ENCODE peak calls at places on chromosomes 5 and 9, in seven cellular contexts. One of them, this sample, is unnamed.

GRCh38 chr9:72960446-72960845 is 7.6 kb upstream of the ALDH1A1 start:
- DNase-seq in naive B cell: no peak
- DNase-seq in effector CD4-positive, alpha-beta T cell: no peak
- DNase-seq in HAP-1: no peak
- DNase-seq in activated naive CD8-positive, alpha-beta T cell treated with anti-CD3 and anti-CD28 coated beads, Interleukin-2, amount 10 ng/mL, durations not matched to agents 7 days and 5 days: no peak
- DNase-seq in T-helper 9 cell: no peak
- DNase-seq in fibroblast of gingiva: no peak
- DNase-seq in this sample: peak

GRCh38 chr5:84249918-84250635 is 134.6 kb downstream of the EDIL3 start:
- DNase-seq in fibroblast of gingiva: peak
- DNase-seq in naive B cell: no peak
- DNase-seq in activated naive CD8-positive, alpha-beta T cell treated with anti-CD3 and anti-CD28 coated beads, Interleukin-2, amount 10 ng/mL, durations not matched to agents 7 days and 5 days: no peak
- DNase-seq in effector CD4-positive, alpha-beta T cell: no peak
- DNase-seq in T-helper 9 cell: no peak
- DNase-seq in HAP-1: no peak
- DNase-seq in this sample: peak

GRCh38 chr5:139422307-139422893 is 16.9 kb downstream of the DNAJC18 start:
- DNase-seq in activated naive CD8-positive, alpha-beta T cell treated with anti-CD3 and anti-CD28 coated beads, Interleukin-2, amount 10 ng/mL, durations not matched to agents 7 days and 5 days: no peak
- DNase-seq in fibroblast of gingiva: peak
- DNase-seq in HAP-1: peak
- DNase-seq in effector CD4-positive, alpha-beta T cell: peak
- DNase-seq in naive B cell: peak
- DNase-seq in T-helper 9 cell: no peak
- DNase-seq in this sample: peak

GRCh38 chr5:92703991-92704390 is 877.0 kb downstream of the NR2F1-AS1 start:
- DNase-seq in effector CD4-positive, alpha-beta T cell: no peak
- DNase-seq in HAP-1: no peak
- DNase-seq in activated naive CD8-positive, alpha-beta T cell treated with anti-CD3 and anti-CD28 coated beads, Interleukin-2, amount 10 ng/mL, durations not matched to agents 7 days and 5 days: no peak
- DNase-seq in T-helper 9 cell: no peak
- DNase-seq in fibroblast of gingiva: no peak
- DNase-seq in naive B cell: no peak
- DNase-seq in this sample: peak

GRCh38 chr5:151811593-151812321 is 40.0 kb downstream of the G3BP1 start:
- DNase-seq in T-helper 9 cell: no peak
- DNase-seq in fibroblast of gingiva: peak
- DNase-seq in effector CD4-positive, alpha-beta T cell: no peak
- DNase-seq in activated naive CD8-positive, alpha-beta T cell treated with anti-CD3 and anti-CD28 coated beads, Interleukin-2, amount 10 ng/mL, durations not matched to agents 7 days and 5 days: no peak
- DNase-seq in naive B cell: no peak
- DNase-seq in HAP-1: no peak
- DNase-seq in this sample: no peak

GRCh38 chr5:142726188-142726731 is 40.4 kb upstream of the FGF1 start:
- DNase-seq in HAP-1: no peak
- DNase-seq in effector CD4-positive, alpha-beta T cell: no peak
- DNase-seq in T-helper 9 cell: no peak
- DNase-seq in naive B cell: no peak
- DNase-seq in activated naive CD8-positive, alpha-beta T cell treated with anti-CD3 and anti-CD28 coated beads, Interleukin-2, amount 10 ng/mL, durations not matched to agents 7 days and 5 days: no peak
- DNase-seq in fibroblast of gingiva: peak
- DNase-seq in this sample: peak

GRCh38 chr5:1636981-1637638 is 113.3 kb upstream of the LPCAT1 start:
- DNase-seq in fibroblast of gingiva: no peak
- DNase-seq in T-helper 9 cell: no peak
- DNase-seq in HAP-1: no peak
- DNase-seq in activated naive CD8-positive, alpha-beta T cell treated with anti-CD3 and anti-CD28 coated beads, Interleukin-2, amount 10 ng/mL, durations not matched to agents 7 days and 5 days: no peak
- DNase-seq in effector CD4-positive, alpha-beta T cell: no peak
- DNase-seq in naive B cell: no peak
- DNase-seq in this sample: no peak

GRCh38 chr5:107672212-107673105 is 1.7 kb upstream of the EFNA5 start:
- DNase-seq in T-helper 9 cell: no peak
- DNase-seq in HAP-1: peak
- DNase-seq in effector CD4-positive, alpha-beta T cell: no peak
- DNase-seq in fibroblast of gingiva: peak
- DNase-seq in naive B cell: no peak
- DNase-seq in activated naive CD8-positive, alpha-beta T cell treated with anti-CD3 and anti-CD28 coated beads, Interleukin-2, amount 10 ng/mL, durations not matched to agents 7 days and 5 days: peak
- DNase-seq in this sample: peak

GRCh38 chr9:123482295-123482970 is 126.4 kb downstream of the CRB2 start:
- DNase-seq in HAP-1: no peak
- DNase-seq in T-helper 9 cell: no peak
- DNase-seq in fibroblast of gingiva: no peak
- DNase-seq in activated naive CD8-positive, alpha-beta T cell treated with anti-CD3 and anti-CD28 coated beads, Interleukin-2, amount 10 ng/mL, durations not matched to agents 7 days and 5 days: no peak
- DNase-seq in effector CD4-positive, alpha-beta T cell: no peak
- DNase-seq in naive B cell: no peak
- DNase-seq in this sample: no peak

GRCh38 chr5:122312670-122312988 is 592 bp downstream of the SNCAIP start:
- DNase-seq in T-helper 9 cell: no peak
- DNase-seq in fibroblast of gingiva: peak
- DNase-seq in effector CD4-positive, alpha-beta T cell: no peak
- DNase-seq in naive B cell: no peak
- DNase-seq in HAP-1: peak
- DNase-seq in activated naive CD8-positive, alpha-beta T cell treated with anti-CD3 and anti-CD28 coated beads, Interleukin-2, amount 10 ng/mL, durations not matched to agents 7 days and 5 days: no peak
- DNase-seq in this sample: peak

GRCh38 chr5:95611396-95611795 is 8.5 kb upstream of the GPR150 start:
- DNase-seq in HAP-1: no peak
- DNase-seq in fibroblast of gingiva: no peak
- DNase-seq in naive B cell: no peak
- DNase-seq in T-helper 9 cell: no peak
- DNase-seq in activated naive CD8-positive, alpha-beta T cell treated with anti-CD3 and anti-CD28 coated beads, Interleukin-2, amount 10 ng/mL, durations not matched to agents 7 days and 5 days: no peak
- DNase-seq in effector CD4-positive, alpha-beta T cell: no peak
- DNase-seq in this sample: no peak

GRCh38 chr5:154176191-154176590 is 14.3 kb upstream of the GALNT10 start:
- DNase-seq in activated naive CD8-positive, alpha-beta T cell treated with anti-CD3 and anti-CD28 coated beads, Interleukin-2, amount 10 ng/mL, durations not matched to agents 7 days and 5 days: no peak
- DNase-seq in effector CD4-positive, alpha-beta T cell: no peak
- DNase-seq in HAP-1: no peak
- DNase-seq in fibroblast of gingiva: peak
- DNase-seq in naive B cell: no peak
- DNase-seq in T-helper 9 cell: no peak
- DNase-seq in this sample: peak

GRCh38 chr5:151772029-151772867 is 494 bp downstream of the G3BP1 start:
- DNase-seq in effector CD4-positive, alpha-beta T cell: peak
- DNase-seq in activated naive CD8-positive, alpha-beta T cell treated with anti-CD3 and anti-CD28 coated beads, Interleukin-2, amount 10 ng/mL, durations not matched to agents 7 days and 5 days: no peak
- DNase-seq in HAP-1: peak
- DNase-seq in T-helper 9 cell: peak
- DNase-seq in naive B cell: no peak
- DNase-seq in fibroblast of gingiva: no peak
- DNase-seq in this sample: peak

GRCh38 chr9:127319366-127320121 is 55.0 kb downstream of the GARNL3 start:
- DNase-seq in effector CD4-positive, alpha-beta T cell: no peak
- DNase-seq in HAP-1: no peak
- DNase-seq in T-helper 9 cell: no peak
- DNase-seq in fibroblast of gingiva: no peak
- DNase-seq in naive B cell: peak
- DNase-seq in activated naive CD8-positive, alpha-beta T cell treated with anti-CD3 and anti-CD28 coated beads, Interleukin-2, amount 10 ng/mL, durations not matched to agents 7 days and 5 days: no peak
- DNase-seq in this sample: no peak

This sample was measured in adipocyte.